ENCODE peak calls at places on chromosomes 6 and 20, in eight cellular contexts. L is suprapubic skin, B is H1, C is HepG2, N is ovary, K is sigmoid colon, R is A549, X is stomach. V is an unnamed sample.

GRCh38 chr6:123810948-123811347 is 7.3 kb downstream of the NKAIN2 start:
- DNase-seq in L (no peak), B (no peak), C (no peak), N (no peak), K (no peak), R (no peak), X (no peak), V (no peak)

GRCh38 chr6:158191769-158192168 is 23.6 kb downstream of the GTF2H5 start:
- DNase-seq in L (no peak), B (no peak), C (no peak), N (no peak), K (no peak), R (no peak), X (no peak), V (no peak)

GRCh38 chr20:13299401-13299800 is 78.3 kb downstream of the ISM1 start:
- DNase-seq in L (no peak), B (no peak), C (no peak), N (no peak), K (no peak), R (no peak), X (no peak), V (no peak)

GRCh38 chr6:70847091-70847490 is 109.8 kb downstream of the B3GAT2 start:
- DNase-seq in L (no peak), B (no peak), C (no peak), N (no peak), K (no peak), R (no peak), X (no peak), V (no peak)

GRCh38 chr6:98782772-98783171 is 51.6 kb upstream of the POU3F2 start:
- DNase-seq in L (no peak), B (no peak), C (no peak), N (no peak), K (no peak), R (no peak), X (no peak), V (no peak)

GRCh38 chr6:80094017-80094416 is 12.5 kb upstream of the BCKDHB start:
- DNase-seq in L (no peak), B (no peak), C (no peak), N (no peak), K (no peak), R (peak; percentile 11), X (no peak), V (no peak)

GRCh38 chr20:64244870-64245603 is 10.5 kb upstream of the PCMTD2 start:
- DNase-seq in L (peak; percentile 47), B (no peak), C (no peak), N (peak; percentile 9), K (no peak), R (no peak), X (peak; percentile 9), V (no peak)

GRCh38 chr6:30810813-30811329 is 66.5 kb upstream of the IER3 start:
- DNase-seq in L (no peak), B (no peak), C (no peak), N (no peak), K (no peak), R (no peak), X (peak; percentile 36), V (no peak)

GRCh38 chr20:21076073-21076472 is 30.1 kb downstream of the LINC00237 start:
- DNase-seq in L (no peak), B (no peak), C (no peak), N (no peak), K (no peak), R (no peak), X (no peak), V (no peak)

GRCh38 chr6:29968130-29968529 is 25.8 kb downstream of the HLA-A start:
- DNase-seq in L (no peak), B (no peak), C (peak; percentile 35), N (no peak), K (no peak), R (peak; percentile 13), X (no peak), V (no peak)

GRCh38 chr6:30213999-30214982 is 1.1 kb upstream of the TRIM26 start:
- DNase-seq in L (peak; percentile 94), B (no peak), C (peak; percentile 66), N (peak; percentile 86), K (peak; percentile 94), R (peak; percentile 73), X (peak; percentile 88), V (peak; percentile 96)

GRCh38 chr6:84411060-84411629 is 183.7 kb upstream of the CEP162 start:
- DNase-seq in L (no peak), B (no peak), C (no peak), N (no peak), K (no peak), R (peak; percentile 4), X (no peak), V (no peak)

GRCh38 chr6:125216015-125216414 is 62.4 kb downstream of the TPD52L1 start:
- DNase-seq in L (no peak), B (no peak), C (no peak), N (no peak), K (no peak), R (no peak), X (no peak), V (no peak)

GRCh38 chr20:42475773-42476172 is 713.9 kb downstream of the PTPRT start:
- DNase-seq in L (no peak), B (no peak), C (no peak), N (no peak), K (no peak), R (no peak), X (no peak), V (no peak)

GRCh38 chr20:17023811-17024210 is 203.0 kb upstream of the PCSK2 start:
- DNase-seq in L (no peak), B (peak; percentile 31), C (no peak), N (no peak), K (no peak), R (no peak), X (no peak), V (no peak)

GRCh38 chr20:50724851-50725721 is 6.3 kb upstream of the PARD6B start:
- DNase-seq in L (peak; percentile 85), B (no peak), C (peak; percentile 54), N (peak; percentile 71), K (peak; percentile 89), R (peak; percentile 86), X (peak; percentile 41), V (no peak)

GRCh38 chr6:35181933-35182612 is 31.7 kb upstream of the SCUBE3 start:
- DNase-seq in L (no peak), B (no peak), C (no peak), N (peak; percentile 46), K (peak; percentile 83), R (peak; percentile 72), X (peak; percentile 45), V (no peak)

GRCh38 chr6:31438677-31439076 is 35.3 kb downstream of the MICA start:
- DNase-seq in L (no peak), B (no peak), C (no peak), N (no peak), K (no peak), R (no peak), X (no peak), V (no peak)

GRCh38 chr6:118923035-118923434 is 11.9 kb downstream of the MCM9 start:
- DNase-seq in L (no peak), B (no peak), C (peak; percentile 20), N (no peak), K (no peak), R (no peak), X (no peak), V (no peak)

GRCh38 chr20:59605691-59606364 is 1.5 kb downstream of the PHACTR3 start:
- DNase-seq in L (no peak), B (no peak), C (no peak), N (no peak), K (no peak), R (no peak), X (no peak), V (no peak)

GRCh38 chr6:145077382-145077781 is 657.9 kb downstream of the EPM2A start:
- DNase-seq in L (no peak), B (no peak), C (no peak), N (no peak), K (no peak), R (no peak), X (no peak), V (no peak)

DNA sequence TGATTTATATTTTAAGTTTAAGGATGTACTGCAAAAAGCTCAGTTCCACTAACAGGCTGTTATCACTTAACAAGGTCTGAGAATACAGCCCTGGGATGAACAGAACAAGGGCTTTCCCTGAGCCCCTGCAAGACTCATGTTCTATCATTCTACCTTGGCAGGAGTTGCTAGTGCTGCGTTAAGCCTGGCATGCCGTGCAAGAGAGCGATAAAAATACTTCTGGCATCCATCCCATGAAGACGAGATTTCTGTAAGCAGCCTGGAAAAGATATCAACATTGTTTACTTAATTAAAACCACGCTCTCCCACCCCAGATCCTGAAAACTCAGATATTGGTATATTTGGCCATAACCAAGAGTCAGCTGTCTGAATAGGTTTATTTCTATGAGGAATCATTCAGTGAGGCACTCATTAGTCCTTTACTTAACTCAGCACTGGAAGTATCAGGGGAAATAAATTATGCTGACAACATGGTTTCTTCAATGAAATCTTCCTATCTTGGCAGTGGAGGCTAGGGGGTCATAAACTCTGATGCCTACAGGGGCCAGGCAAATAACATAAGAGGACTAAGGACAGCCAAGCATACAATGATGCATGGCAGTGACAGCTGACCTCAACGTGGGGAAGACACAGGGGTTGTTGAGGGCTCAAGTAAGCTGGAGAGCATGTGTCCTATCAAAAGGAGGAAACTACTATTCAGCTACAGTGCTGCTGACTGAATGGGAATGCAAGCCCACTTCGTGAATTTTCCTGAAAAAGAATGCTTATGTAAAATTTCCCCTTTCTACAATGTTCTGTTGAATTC is 37.6 kb upstream of the LYRM2 start:
- DNase-seq in L (no peak), B (no peak), C (no peak), N (no peak), K (no peak), R (no peak), X (no peak), V (no peak)
- H3K27ac ChIP-seq in L (no peak overlapping the region), B (peak overlapping the region; percentile 27), C (no peak overlapping the region), N (no peak overlapping the region), K (no peak overlapping the region), R (no peak overlapping the region), X (no peak overlapping the region), V (no peak overlapping the region)

GRCh38 chr6:165376100-165376499 is 66.7 kb upstream of the C6orf118 start:
- DNase-seq in L (no peak), B (no peak), C (no peak), N (no peak), K (no peak), R (no peak), X (no peak), V (no peak)
- TF ChIP-seq EP300 in L (no peak), B (no peak), C (no peak), N (no peak), K (no peak), R (no peak), X (no peak), V (no peak)

GRCh38 chr6:104134876-104135275 is 724.8 kb downstream of the HACE1 start:
- DNase-seq in L (no peak), B (no peak), C (no peak), N (no peak), K (no peak), R (no peak), X (no peak), V (no peak)
- H3K27ac ChIP-seq in L (no peak overlapping the region), B (no peak overlapping the region), C (no peak overlapping the region), N (no peak overlapping the region), K (no peak overlapping the region), R (no peak overlapping the region), X (no peak overlapping the region), V (no peak overlapping the region)

GRCh38 chr6:160217073-160217472 is 41.5 kb downstream of the SLC22A2 start:
- DNase-seq in L (no peak), B (no peak), C (no peak), N (no peak), K (no peak), R (no peak), X (no peak), V (no peak)

GRCh38 chr6:160217863-160218262 is 40.8 kb downstream of the SLC22A2 start:
- DNase-seq in L (no peak), B (no peak), C (no peak), N (no peak), K (no peak), R (no peak), X (no peak), V (no peak)

GRCh38 chr6:160215232-160215631 is 43.4 kb downstream of the SLC22A2 start:
- DNase-seq in L (no peak), B (no peak), C (no peak), N (no peak), K (no peak), R (no peak), X (no peak), V (no peak)
- TF ChIP-seq EP300 in L (no peak), B (no peak), C (no peak), N (no peak), K (no peak), R (no peak), X (no peak), V (no peak)

V was measured in esophagus muscularis mucosa.